ENCODE peak calls at places on chromosomes 12 and 14, in four cellular contexts. K is mesenchymal stem cell; F is stimulated activated CD8-positive, alpha-beta memory T cell treated with anti-CD3 and anti-CD28 coated beads, Interleukin-15, amount 100 ng/mL, for 24 hours; R is lower lobe of right lung. Y is an unnamed sample.

GRCh38 chr14:20455355-20456300 is 602 bp downstream of the APEX1 start:
- DNase-seq in K (peak; percentile 97), F (no peak), R (no peak), Y (peak; percentile 93)

GRCh38 chr12:123131291-123131831 is 19.5 kb downstream of the PITPNM2 start:
- DNase-seq in K (peak; percentile 31), F (no peak), R (no peak), Y (no peak)

GRCh38 chr12:49979061-49979586 is 6.4 kb downstream of the AQP6 start:
- DNase-seq in K (no peak), F (no peak), R (no peak), Y (no peak)

GRCh38 chr12:62983594-62983993 is 48.6 kb upstream of the PPM1H start:
- DNase-seq in K (no peak), F (no peak), R (no peak), Y (no peak)

GRCh38 chr12:60308366-60309000 is 712.7 kb downstream of the SLC16A7 start:
- DNase-seq in K (peak; percentile 6), F (no peak), R (no peak), Y (peak; percentile 2)

GRCh38 chr14:32679927-32680612 is 258.6 kb upstream of the NPAS3 start:
- DNase-seq in K (no peak), F (no peak), R (no peak), Y (no peak)

GRCh38 chr14:61615743-61616523 is 79.4 kb upstream of the HIF1A start:
- DNase-seq in K (no peak), F (no peak), R (no peak), Y (no peak)

GRCh38 chr14:53539489-53540126 is 386.5 kb upstream of the DDHD1 start:
- DNase-seq in K (peak; percentile 88), F (peak; percentile 13), R (peak; percentile 69), Y (peak; percentile 88)

GRCh38 chr12:12087693-12088034 is 16.9 kb downstream of the BCL2L14 start:
- DNase-seq in K (no peak), F (no peak), R (no peak), Y (no peak)

GRCh38 chr12:27272375-27273028 is 28.4 kb downstream of the STK38L start:
- DNase-seq in K (no peak), F (no peak), R (no peak), Y (no peak)

GRCh38 chr14:54085137-54085810 is 128.6 kb upstream of the BMP4 start:
- DNase-seq in K (peak; percentile 66), F (no peak), R (no peak), Y (peak; percentile 79)